ENCODE peak calls at places on chromosomes 12 and 14, in four cellular contexts. X is A549, C is K562, B is GM12878. Y is an unnamed sample.

GRCh38 chr14:103067231-103067954 is 10.0 kb upstream of the CDC42BPB start:
- DNase-seq in X (peak), B (no peak), C (no peak), Y (peak)

GRCh38 chr12:68259318-68259940 is 6.0 kb upstream of the IL22 start:
- DNase-seq in B (peak), C (no peak), X (no peak), Y (peak)

GRCh38 chr14:89000007-89000942 is 175.8 kb downstream of the TTC8 start:
- DNase-seq in C (peak), B (no peak), X (peak), Y (peak)

GRCh38 chr12:105231396-105231795 is 4.6 kb downstream of the APPL2 start:
- DNase-seq in C (no peak), X (no peak), B (no peak), Y (no peak)

GRCh38 chr12:93243689-93244513 is 133.8 kb upstream of the NUDT4 start:
- DNase-seq in B (peak), X (peak), C (peak), Y (peak)

GRCh38 chr14:98743536-98743935 is 528.5 kb downstream of the BCL11B start:
- DNase-seq in B (no peak), C (no peak), X (no peak), Y (no peak)

GRCh38 chr14:54226103-54226502 is 170.7 kb upstream of the CDKN3 start:
- DNase-seq in C (no peak), B (no peak), X (no peak), Y (peak)

GRCh38 chr12:67645571-67645970 is 3.0 kb upstream of the DYRK2 start:
- DNase-seq in X (no peak), C (no peak), B (no peak), Y (peak)

GRCh38 chr12:104469066-104469465 is 12.3 kb downstream of the CHST11 start:
- DNase-seq in X (no peak), C (no peak), B (no peak), Y (no peak)

GRCh38 chr12:21827135-21827534 is 52.6 kb upstream of the KCNJ8 start:
- DNase-seq in C (no peak), X (no peak), B (no peak), Y (no peak)

GRCh38 chr14:81269100-81269978 is 48.6 kb upstream of the GTF2A1 start:
- DNase-seq in X (peak), B (peak), C (peak), Y (peak)

GRCh38 chr12:45477526-45477925 is 252.0 kb upstream of the ARID2 start:
- DNase-seq in B (no peak), X (no peak), C (no peak), Y (no peak)

GRCh38 chr12:118958520-118958919 is 22.8 kb upstream of the SRRM4 start:
- DNase-seq in B (no peak), X (no peak), C (no peak), Y (no peak)

GRCh38 chr12:5745251-5745888 is 199.7 kb downstream of the ANO2 start:
- DNase-seq in B (no peak), X (peak), C (peak), Y (peak)

DNA sequence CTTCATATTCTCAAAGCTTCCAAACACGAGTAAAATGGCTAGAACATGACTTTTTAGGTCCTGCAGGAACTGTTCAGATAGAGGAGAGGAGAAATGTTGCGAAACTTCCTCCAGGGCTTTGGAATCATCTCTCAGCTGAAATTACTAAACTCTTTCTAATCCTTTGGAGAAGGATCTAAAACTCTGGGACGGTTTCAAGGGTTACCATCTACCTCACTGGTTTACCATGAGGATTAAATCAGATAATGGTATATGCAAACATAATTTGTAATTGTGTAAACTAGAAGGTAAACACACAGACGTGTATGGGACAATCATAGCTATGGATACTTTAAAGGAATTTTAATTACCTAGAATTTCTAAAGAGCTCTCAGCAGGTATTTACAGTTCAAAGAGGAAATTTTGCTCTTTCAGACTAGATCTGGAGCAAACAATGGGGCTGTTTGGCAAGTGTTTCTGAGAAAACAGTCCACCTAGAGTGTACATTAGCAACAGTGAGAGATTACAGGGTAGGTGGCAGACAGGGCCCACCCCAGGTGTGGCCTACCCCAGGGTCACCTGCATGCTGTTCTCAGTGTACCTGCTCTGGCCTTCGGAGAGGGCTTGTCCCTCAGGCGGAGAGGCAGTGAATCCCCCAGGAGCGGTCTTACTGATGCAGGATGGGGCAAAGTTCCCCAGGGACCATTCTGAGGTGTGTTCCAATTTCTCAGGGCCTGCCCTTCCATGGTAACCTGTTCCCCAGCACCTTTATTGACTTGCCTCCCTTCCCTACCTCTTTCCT is 124.7 kb upstream of the MAX start:
- DNase-seq in B (no peak), C (no peak), X (peak), Y (peak)
- TF ChIP-seq ELK1 in B (no peak), C (no peak), X (no peak), Y (no peak)

DNA sequence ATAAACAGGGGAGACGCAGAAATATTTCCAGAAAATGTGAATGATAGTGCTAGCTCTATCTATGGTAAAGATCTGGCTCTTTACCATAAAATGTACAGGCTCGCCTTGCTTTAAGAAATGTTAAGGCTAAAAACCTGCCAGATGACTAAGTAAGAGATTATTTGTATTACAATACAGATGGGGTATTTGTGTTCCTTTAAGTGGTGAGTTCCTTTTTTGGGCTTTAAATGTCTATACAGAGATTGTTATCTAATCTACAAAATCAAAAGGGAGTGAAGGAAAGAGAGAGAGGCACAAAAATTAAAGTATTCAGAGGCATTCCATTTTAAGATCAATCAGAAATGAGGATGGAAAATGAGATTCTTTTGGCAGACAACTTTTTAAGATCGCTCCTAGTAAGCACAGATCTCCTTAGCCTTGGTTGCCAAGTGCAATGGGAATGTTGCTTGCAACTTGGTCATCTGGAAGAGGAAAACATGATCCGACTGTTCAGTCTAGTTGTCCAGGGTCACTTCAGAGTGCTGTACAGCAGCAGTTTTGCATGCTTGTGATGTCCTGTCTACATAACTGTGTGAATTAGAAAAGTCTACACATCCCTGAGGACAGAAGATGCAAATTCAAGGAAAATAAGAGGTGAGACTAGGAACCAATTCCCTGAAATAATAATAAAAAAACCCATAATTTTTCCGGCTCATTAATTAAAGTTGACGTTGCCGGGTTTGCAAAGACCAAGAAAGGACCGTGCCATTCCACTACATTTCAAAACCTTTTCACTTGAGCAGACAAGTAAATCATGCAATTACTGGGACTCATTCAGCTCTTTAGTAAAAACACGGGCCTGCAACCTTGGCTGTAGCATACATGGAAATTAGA is 380.8 kb downstream of the EGLN3 start:
- DNase-seq in C (no peak), B (no peak), X (no peak), Y (no peak)
- TF ChIP-seq ELK1 in C (no peak), B (no peak), X (no peak), Y (no peak)

DNA sequence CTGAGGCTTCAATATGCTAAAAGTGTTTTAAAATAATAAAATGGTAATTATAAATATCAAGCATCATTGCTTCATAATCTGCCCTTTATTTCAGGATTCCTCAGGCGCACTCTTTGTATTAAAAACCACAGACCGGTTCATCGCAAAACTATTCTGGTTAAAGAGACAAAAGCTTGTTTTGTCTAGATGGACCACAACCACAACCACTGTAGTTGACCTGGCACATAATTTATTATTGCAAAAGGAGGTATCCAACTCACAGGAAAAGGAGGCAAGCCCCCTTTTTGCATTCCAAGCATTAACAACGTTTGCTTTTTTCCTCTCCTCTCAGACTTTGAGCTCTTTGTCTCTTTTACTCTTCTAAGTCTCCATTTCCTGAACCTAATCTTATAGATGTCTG is 1057.7 kb downstream of the GALC start:
- DNase-seq in B (no peak), C (no peak), X (no peak), Y (peak)
- TF ChIP-seq ELK1 in B (no peak), C (no peak), X (no peak), Y (no peak)

DNA sequence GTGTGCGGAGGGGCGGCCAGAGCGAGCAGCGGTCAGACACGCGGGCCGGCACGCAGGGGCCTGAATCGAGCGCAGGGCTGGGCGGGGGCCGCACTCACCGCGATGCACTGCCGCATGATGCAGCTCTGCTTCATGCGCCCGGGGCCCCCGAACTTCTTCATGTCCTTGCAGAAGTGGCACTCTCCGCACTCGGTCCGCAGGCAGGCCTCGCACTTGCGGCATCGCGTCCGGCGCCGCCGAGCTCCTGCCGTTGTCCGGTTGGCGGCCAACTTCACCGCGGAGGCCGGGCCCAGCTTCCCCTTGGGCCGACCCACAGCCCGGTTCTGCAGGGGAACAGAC is 53.1 kb downstream of the RNF34 start:
- DNase-seq in B (no peak), C (no peak), X (no peak), Y (no peak)
- TF ChIP-seq ELK1 in B (no peak), C (no peak), X (no peak), Y (no peak)

Y was measured in IMR-90.